ENCODE peak calls at places on chromosomes 7 and 10, in nine cellular contexts. One of them, this sample, is unnamed. For H3K36me3 and H3K4me1, the result is how much of the 10 kb centered on the place peaks cover.

GRCh38 chr10:52778511-52779392 is 6.2 kb upstream of the MBL2 start:
- DNase-seq in adipocyte: peak
- DNase-seq in upper lobe of left lung: peak
- DNase-seq in cardiac muscle cell: peak
- DNase-seq in OCI-LY7: peak
- DNase-seq in small intestine: no peak
- DNase-seq in neuronal stem cell: no peak
- DNase-seq in transverse colon: no peak
- DNase-seq in PC-3: peak
- DNase-seq in this sample: peak

GRCh38 chr10:35661236-35661635 is 19.1 kb upstream of the FZD8 start:
- DNase-seq in adipocyte: peak
- DNase-seq in upper lobe of left lung: no peak
- DNase-seq in cardiac muscle cell: no peak
- DNase-seq in OCI-LY7: no peak
- DNase-seq in small intestine: no peak
- DNase-seq in neuronal stem cell: no peak
- DNase-seq in transverse colon: no peak
- DNase-seq in PC-3: peak
- DNase-seq in this sample: no peak

GRCh38 chr10:132395704-132396494 is 1.1 kb upstream of the PWWP2B start:
- DNase-seq in adipocyte: no peak
- DNase-seq in upper lobe of left lung: peak
- DNase-seq in cardiac muscle cell: peak
- DNase-seq in OCI-LY7: no peak
- DNase-seq in small intestine: peak
- DNase-seq in neuronal stem cell: no peak
- DNase-seq in transverse colon: peak
- DNase-seq in PC-3: no peak
- DNase-seq in this sample: peak

GRCh38 chr10:50152792-50153272 is 85.1 kb downstream of the WASHC2A start:
- DNase-seq in adipocyte: no peak
- DNase-seq in upper lobe of left lung: peak
- DNase-seq in cardiac muscle cell: no peak
- DNase-seq in OCI-LY7: no peak
- DNase-seq in small intestine: peak
- DNase-seq in neuronal stem cell: no peak
- DNase-seq in transverse colon: no peak
- DNase-seq in PC-3: no peak
- DNase-seq in this sample: peak

GRCh38 chr10:127117125-127117524 is 79.3 kb downstream of the INSYN2A start:
- DNase-seq in adipocyte: peak
- DNase-seq in upper lobe of left lung: no peak
- DNase-seq in cardiac muscle cell: peak
- DNase-seq in OCI-LY7: peak
- DNase-seq in small intestine: peak
- DNase-seq in neuronal stem cell: peak
- DNase-seq in transverse colon: peak
- DNase-seq in PC-3: peak
- DNase-seq in this sample: no peak

GRCh38 chr10:84783909-84784308 is 455.5 kb downstream of the CCSER2 start:
- DNase-seq in adipocyte: no peak
- DNase-seq in upper lobe of left lung: no peak
- DNase-seq in cardiac muscle cell: no peak
- DNase-seq in OCI-LY7: no peak
- DNase-seq in small intestine: no peak
- DNase-seq in neuronal stem cell: no peak
- DNase-seq in transverse colon: no peak
- DNase-seq in PC-3: no peak
- DNase-seq in this sample: no peak

GRCh38 chr7:47550788-47551470 is 31.0 kb downstream of the TNS3 start:
- DNase-seq in adipocyte: no peak
- DNase-seq in upper lobe of left lung: no peak
- DNase-seq in cardiac muscle cell: no peak
- DNase-seq in OCI-LY7: no peak
- DNase-seq in small intestine: no peak
- DNase-seq in neuronal stem cell: no peak
- DNase-seq in transverse colon: no peak
- DNase-seq in PC-3: no peak
- DNase-seq in this sample: no peak

GRCh38 chr10:1281402-1281782 is 225.2 kb downstream of the WDR37 start:
- DNase-seq in adipocyte: no peak
- DNase-seq in upper lobe of left lung: peak
- DNase-seq in cardiac muscle cell: no peak
- DNase-seq in OCI-LY7: no peak
- DNase-seq in small intestine: no peak
- DNase-seq in neuronal stem cell: no peak
- DNase-seq in transverse colon: no peak
- DNase-seq in PC-3: no peak
- DNase-seq in this sample: no peak

GRCh38 chr10:128026620-128027281 is 99.5 kb downstream of the MKI67 start:
- DNase-seq in adipocyte: no peak
- DNase-seq in upper lobe of left lung: no peak
- DNase-seq in cardiac muscle cell: no peak
- DNase-seq in OCI-LY7: no peak
- DNase-seq in small intestine: no peak
- DNase-seq in neuronal stem cell: no peak
- DNase-seq in transverse colon: no peak
- DNase-seq in PC-3: no peak
- DNase-seq in this sample: no peak

GRCh38 chr7:69840248-69840647 is 242.0 kb downstream of the AUTS2 start:
- DNase-seq in adipocyte: peak
- DNase-seq in upper lobe of left lung: no peak
- DNase-seq in cardiac muscle cell: no peak
- DNase-seq in OCI-LY7: peak
- DNase-seq in small intestine: no peak
- DNase-seq in neuronal stem cell: no peak
- DNase-seq in transverse colon: no peak
- DNase-seq in PC-3: no peak
- DNase-seq in this sample: no peak

GRCh38 chr7:79664884-79665676 is 211.6 kb upstream of the MAGI2 start:
- DNase-seq in adipocyte: no peak
- DNase-seq in upper lobe of left lung: no peak
- DNase-seq in cardiac muscle cell: peak
- DNase-seq in OCI-LY7: no peak
- DNase-seq in small intestine: no peak
- DNase-seq in neuronal stem cell: no peak
- DNase-seq in transverse colon: no peak
- DNase-seq in PC-3: no peak
- DNase-seq in this sample: peak

GRCh38 chr7:107147464-107148214 is 21.2 kb upstream of the HBP1 start:
- DNase-seq in adipocyte: peak
- DNase-seq in upper lobe of left lung: no peak
- DNase-seq in cardiac muscle cell: peak
- DNase-seq in OCI-LY7: peak
- DNase-seq in small intestine: peak
- DNase-seq in neuronal stem cell: no peak
- DNase-seq in transverse colon: no peak
- DNase-seq in PC-3: peak
- DNase-seq in this sample: peak

GRCh38 chr7:158139499-158139898 is 448.1 kb downstream of the PTPRN2 start:
- DNase-seq in adipocyte: no peak
- DNase-seq in upper lobe of left lung: no peak
- DNase-seq in cardiac muscle cell: no peak
- DNase-seq in OCI-LY7: no peak
- DNase-seq in small intestine: no peak
- DNase-seq in neuronal stem cell: no peak
- DNase-seq in transverse colon: no peak
- DNase-seq in PC-3: no peak
- DNase-seq in this sample: no peak

GRCh38 chr7:122256036-122256805 is 48.3 kb downstream of the FEZF1 start:
- DNase-seq in adipocyte: no peak
- DNase-seq in upper lobe of left lung: no peak
- DNase-seq in cardiac muscle cell: no peak
- DNase-seq in OCI-LY7: no peak
- DNase-seq in small intestine: no peak
- DNase-seq in neuronal stem cell: no peak
- DNase-seq in transverse colon: no peak
- DNase-seq in PC-3: no peak
- DNase-seq in this sample: no peak

GRCh38 chr10:121696854-121697253 is 98.6 kb upstream of the FGFR2 start:
- DNase-seq in adipocyte: no peak
- DNase-seq in upper lobe of left lung: no peak
- DNase-seq in cardiac muscle cell: peak
- DNase-seq in OCI-LY7: peak
- DNase-seq in small intestine: peak
- DNase-seq in neuronal stem cell: no peak
- DNase-seq in transverse colon: peak
- DNase-seq in PC-3: peak
- DNase-seq in this sample: peak

GRCh38 chr7:33463131-33463530 is 333.8 kb downstream of the BBS9 start:
- DNase-seq in adipocyte: no peak
- DNase-seq in upper lobe of left lung: no peak
- DNase-seq in cardiac muscle cell: no peak
- DNase-seq in OCI-LY7: no peak
- DNase-seq in small intestine: no peak
- DNase-seq in neuronal stem cell: no peak
- DNase-seq in transverse colon: no peak
- DNase-seq in PC-3: no peak
- DNase-seq in this sample: no peak
- H3K4me3 ChIP-seq in adipocyte: no peak
- H3K4me3 ChIP-seq in upper lobe of left lung: no peak
- H3K4me3 ChIP-seq in cardiac muscle cell: no peak
- H3K4me3 ChIP-seq in OCI-LY7: no peak
- H3K4me3 ChIP-seq in small intestine: no peak
- H3K4me3 ChIP-seq in neuronal stem cell: no peak
- H3K4me3 ChIP-seq in transverse colon: no peak
- H3K4me3 ChIP-seq in PC-3: no peak
- H3K4me3 ChIP-seq in this sample: no peak

GRCh38 chr10:6223981-6224380 is 21.2 kb downstream of the PFKFB3 start:
- DNase-seq in adipocyte: no peak
- DNase-seq in upper lobe of left lung: no peak
- DNase-seq in cardiac muscle cell: no peak
- DNase-seq in OCI-LY7: no peak
- DNase-seq in small intestine: no peak
- DNase-seq in neuronal stem cell: no peak
- DNase-seq in transverse colon: no peak
- DNase-seq in PC-3: no peak
- DNase-seq in this sample: no peak
- H3K36me3 ChIP-seq in adipocyte: half or more
- H3K36me3 ChIP-seq in upper lobe of left lung: half or more
- H3K36me3 ChIP-seq in cardiac muscle cell: half or more
- H3K36me3 ChIP-seq in OCI-LY7: half or more
- H3K36me3 ChIP-seq in small intestine: half or more
- H3K36me3 ChIP-seq in neuronal stem cell: half or more
- H3K36me3 ChIP-seq in transverse colon: under half
- H3K36me3 ChIP-seq in PC-3: under half
- H3K36me3 ChIP-seq in this sample: under half

GRCh38 chr10:124710266-124710881 is 33.8 kb downstream of the FAM53B start:
- DNase-seq in adipocyte: no peak
- DNase-seq in upper lobe of left lung: no peak
- DNase-seq in cardiac muscle cell: no peak
- DNase-seq in OCI-LY7: no peak
- DNase-seq in small intestine: no peak
- DNase-seq in neuronal stem cell: no peak
- DNase-seq in transverse colon: no peak
- DNase-seq in PC-3: no peak
- DNase-seq in this sample: no peak

GRCh38 chr10:124708922-124709520 is 35.2 kb downstream of the FAM53B start:
- DNase-seq in adipocyte: no peak
- DNase-seq in upper lobe of left lung: no peak
- DNase-seq in cardiac muscle cell: no peak
- DNase-seq in OCI-LY7: no peak
- DNase-seq in small intestine: no peak
- DNase-seq in neuronal stem cell: no peak
- DNase-seq in transverse colon: no peak
- DNase-seq in PC-3: no peak
- DNase-seq in this sample: peak

GRCh38 chr10:124708246-124708779 is 35.9 kb downstream of the FAM53B start:
- DNase-seq in adipocyte: no peak
- DNase-seq in upper lobe of left lung: no peak
- DNase-seq in cardiac muscle cell: no peak
- DNase-seq in OCI-LY7: no peak
- DNase-seq in small intestine: peak
- DNase-seq in neuronal stem cell: no peak
- DNase-seq in transverse colon: no peak
- DNase-seq in PC-3: no peak
- DNase-seq in this sample: no peak

GRCh38 chr10:124711145-124711544 is 33.0 kb downstream of the FAM53B start:
- DNase-seq in adipocyte: no peak
- DNase-seq in upper lobe of left lung: no peak
- DNase-seq in cardiac muscle cell: no peak
- DNase-seq in OCI-LY7: no peak
- DNase-seq in small intestine: no peak
- DNase-seq in neuronal stem cell: no peak
- DNase-seq in transverse colon: no peak
- DNase-seq in PC-3: no peak
- DNase-seq in this sample: no peak

GRCh38 chr10:124709862-124710261 is 34.3 kb downstream of the FAM53B start:
- DNase-seq in adipocyte: no peak
- DNase-seq in upper lobe of left lung: peak
- DNase-seq in cardiac muscle cell: no peak
- DNase-seq in OCI-LY7: no peak
- DNase-seq in small intestine: peak
- DNase-seq in neuronal stem cell: no peak
- DNase-seq in transverse colon: peak
- DNase-seq in PC-3: no peak
- DNase-seq in this sample: no peak
- H3K4me1 ChIP-seq in adipocyte: half or more
- H3K4me1 ChIP-seq in upper lobe of left lung: half or more
- H3K4me1 ChIP-seq in cardiac muscle cell: under half
- H3K4me1 ChIP-seq in OCI-LY7: half or more
- H3K4me1 ChIP-seq in small intestine: under half
- H3K4me1 ChIP-seq in neuronal stem cell: under half
- H3K4me1 ChIP-seq in transverse colon: half or more
- H3K4me1 ChIP-seq in PC-3: under half
- H3K4me1 ChIP-seq in this sample: under half

GRCh38 chr7:134778941-134779740 is at the start of gene CALD1:
- DNase-seq in adipocyte: peak
- DNase-seq in upper lobe of left lung: no peak
- DNase-seq in cardiac muscle cell: peak
- DNase-seq in OCI-LY7: no peak
- DNase-seq in small intestine: peak
- DNase-seq in neuronal stem cell: peak
- DNase-seq in transverse colon: peak
- DNase-seq in PC-3: peak
- DNase-seq in this sample: peak

GRCh38 chr7:134781171-134781570 is 1.7 kb downstream of the CALD1 start:
- DNase-seq in adipocyte: no peak
- DNase-seq in upper lobe of left lung: no peak
- DNase-seq in cardiac muscle cell: no peak
- DNase-seq in OCI-LY7: no peak
- DNase-seq in small intestine: no peak
- DNase-seq in neuronal stem cell: no peak
- DNase-seq in transverse colon: no peak
- DNase-seq in PC-3: no peak
- DNase-seq in this sample: no peak

GRCh38 chr7:134777908-134778580 is 1.4 kb upstream of the CALD1 start:
- DNase-seq in adipocyte: peak
- DNase-seq in upper lobe of left lung: no peak
- DNase-seq in cardiac muscle cell: no peak
- DNase-seq in OCI-LY7: no peak
- DNase-seq in small intestine: no peak
- DNase-seq in neuronal stem cell: no peak
- DNase-seq in transverse colon: no peak
- DNase-seq in PC-3: no peak
- DNase-seq in this sample: no peak

GRCh38 chr7:134780166-134780853 is 876 bp downstream of the CALD1 start:
- DNase-seq in adipocyte: peak
- DNase-seq in upper lobe of left lung: no peak
- DNase-seq in cardiac muscle cell: peak
- DNase-seq in OCI-LY7: no peak
- DNase-seq in small intestine: no peak
- DNase-seq in neuronal stem cell: no peak
- DNase-seq in transverse colon: no peak
- DNase-seq in PC-3: no peak
- DNase-seq in this sample: no peak

GRCh38 chr7:134779741-134780065 is 269 bp downstream of the CALD1 start:
- DNase-seq in adipocyte: no peak
- DNase-seq in upper lobe of left lung: no peak
- DNase-seq in cardiac muscle cell: no peak
- DNase-seq in OCI-LY7: no peak
- DNase-seq in small intestine: peak
- DNase-seq in neuronal stem cell: no peak
- DNase-seq in transverse colon: no peak
- DNase-seq in PC-3: no peak
- DNase-seq in this sample: no peak
- H3K4me3 ChIP-seq in adipocyte: peak
- H3K4me3 ChIP-seq in upper lobe of left lung: peak
- H3K4me3 ChIP-seq in cardiac muscle cell: peak
- H3K4me3 ChIP-seq in OCI-LY7: no peak
- H3K4me3 ChIP-seq in small intestine: peak
- H3K4me3 ChIP-seq in neuronal stem cell: peak
- H3K4me3 ChIP-seq in transverse colon: peak
- H3K4me3 ChIP-seq in PC-3: peak
- H3K4me3 ChIP-seq in this sample: peak

This sample was measured in BE2C.